ENCODE peak calls at places on chromosomes 16 and 17, in five cellular contexts. Y, W, B, S and D are unnamed samples.

GRCh38 chr17:42950044-42950783 is 14.0 kb downstream of the AARSD1 start:
- DNase-seq in S (no peak), W (no peak), Y (no peak), B (no peak), D (no peak)

GRCh38 chr16:85753559-85753958 is 2.7 kb upstream of the C16orf74 start:
- DNase-seq in W (no peak), S (no peak), B (peak; percentile 77), Y (no peak), D (no peak)

GRCh38 chr16:4519274-4520058 is 19.1 kb downstream of the CDIP1 start:
- DNase-seq in W (no peak), B (no peak), S (no peak), Y (no peak), D (no peak)

GRCh38 chr17:34393401-34393800 is 30.4 kb upstream of the CCL1 start:
- DNase-seq in Y (no peak), W (no peak), B (no peak), S (no peak), D (no peak)

GRCh38 chr17:39763046-39763800 is 25.5 kb downstream of the GRB7 start:
- DNase-seq in S (no peak), Y (no peak), B (no peak), W (no peak), D (no peak)

GRCh38 chr16:83533193-83533592 is 274.6 kb upstream of the HSBP1 start:
- DNase-seq in Y (no peak), W (no peak), B (no peak), S (no peak), D (no peak)

GRCh38 chr16:6828690-6829089 is 504.0 kb upstream of the RBFOX1 start:
- DNase-seq in S (no peak), Y (no peak), W (no peak), B (no peak), D (no peak)

GRCh38 chr17:55570360-55570759 is 59.1 kb upstream of the SMIM36 start:
- DNase-seq in B (no peak), Y (no peak), S (no peak), W (no peak), D (no peak)

GRCh38 chr17:45719335-45720071 is 64.6 kb upstream of the CRHR1 start:
- DNase-seq in S (peak; percentile 41), B (peak; percentile 74), W (peak; percentile 3), Y (no peak), D (no peak)

GRCh38 chr17:59651346-59651745 is 31.7 kb downstream of the CLTC start:
- DNase-seq in W (no peak), Y (no peak), B (no peak), S (no peak), D (no peak)

GRCh38 chr16:49824600-49824999 is 31.3 kb downstream of the ZNF423 start:
- DNase-seq in Y (no peak), S (no peak), W (no peak), B (no peak), D (no peak)

GRCh38 chr16:10619271-10619849 is 39.0 kb upstream of the EMP2 start:
- DNase-seq in Y (peak; percentile 90), W (no peak), S (no peak), B (no peak), D (peak; percentile 58)

GRCh38 chr16:54193656-54194007 is 93.0 kb downstream of the IRX3 start:
- DNase-seq in W (peak; percentile 37), Y (peak; percentile 82), B (peak; percentile 58), S (peak; percentile 58), D (no peak)

GRCh38 chr17:9389116-9389515 is 186.5 kb downstream of the STX8 start:
- DNase-seq in B (peak; percentile 89), Y (no peak), W (peak; percentile 81), S (peak; percentile 4), D (no peak)

GRCh38 chr17:4678448-4679026 is 25.4 kb downstream of the PELP1 start:
- DNase-seq in Y (no peak), S (peak; percentile 39), B (peak; percentile 92), W (no peak), D (no peak)

GRCh38 chr17:79280822-79281572 is 206.4 kb downstream of the ENGASE start:
- DNase-seq in S (no peak), W (no peak), B (no peak), Y (no peak), D (no peak)

GRCh38 chr17:72565006-72565405 is 444.2 kb downstream of the SOX9 start:
- DNase-seq in B (no peak), Y (no peak), W (no peak), S (no peak), D (no peak)

GRCh38 chr17:76107507-76107906 is 3.9 kb upstream of the EXOC7 start:
- DNase-seq in Y (no peak), B (no peak), W (peak; percentile 35), S (peak; percentile 58), D (no peak)

GRCh38 chr17:12519956-12520594 is 145.6 kb upstream of the MYOCD start:
- DNase-seq in B (no peak), S (no peak), W (no peak), Y (no peak), D (no peak)

GRCh38 chr16:49745434-49745833 is 110.5 kb downstream of the ZNF423 start:
- DNase-seq in Y (no peak), W (no peak), S (no peak), B (no peak), D (no peak)

GRCh38 chr16:71807905-71808592 is 585 bp downstream of the AP1G1 start:
- DNase-seq in B (no peak), Y (no peak), S (no peak), W (no peak), D (no peak)

GRCh38 chr17:57948555-57949420 is 6.4 kb downstream of the CUEDC1 start:
- DNase-seq in B (peak; percentile 100), Y (peak; percentile 30), W (peak; percentile 42), S (no peak), D (no peak)

GRCh38 chr17:427327-427726 is 74.7 kb upstream of the RPH3AL start:
- DNase-seq in Y (no peak), S (no peak), B (no peak), W (no peak), D (no peak)

GRCh38 chr17:39327109-39327508 is 74.3 kb downstream of the FBXL20 start:
- DNase-seq in S (no peak), Y (no peak), W (no peak), B (no peak), D (no peak)

GRCh38 chr16:77882359-77882758 is 94.0 kb downstream of the VAT1L start:
- DNase-seq in B (no peak), Y (no peak), W (no peak), S (no peak), D (no peak)

GRCh38 chr17:181213-182163 is at the start of gene DOC2B:
- DNase-seq in Y (peak; percentile 57), W (no peak), B (no peak), S (no peak), D (peak; percentile 71)

DNA sequence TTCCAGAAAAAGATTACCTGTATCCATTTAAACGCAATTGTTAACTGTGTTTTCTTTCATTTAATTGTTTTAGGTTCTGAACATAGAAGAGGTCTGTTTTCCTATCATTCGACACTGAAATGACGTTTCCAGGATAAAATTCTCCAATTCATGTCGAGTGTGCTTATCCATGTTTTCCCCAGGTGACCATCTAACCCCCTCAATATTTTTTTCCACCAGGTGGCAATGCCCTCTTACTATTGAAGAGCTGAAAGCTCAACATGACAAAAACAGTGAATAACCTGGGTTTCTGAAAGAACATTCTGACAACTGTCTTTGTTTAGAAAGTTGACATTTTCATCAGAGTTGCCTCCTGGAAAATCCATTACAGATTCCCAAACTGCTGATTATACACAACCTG is 948.7 kb downstream of the KCNJ2 start:
- DNase-seq in S (no peak), B (no peak), W (peak; percentile 2), Y (no peak), D (no peak)
- TF ChIP-seq CTCF in S (peak; percentile 53), B (peak; percentile 69), W (no peak), Y (no peak), D (no peak)

GRCh38 chr17:50686494-50687199 is 21.1 kb downstream of the ANKRD40 start:
- DNase-seq in S (peak; percentile 98), W (no peak), Y (peak; percentile 83), B (no peak), D (no peak)
- TF ChIP-seq CTCF in S (peak; percentile 10), W (no peak), Y (no peak), B (no peak), D (no peak)

GRCh38 chr17:37674511-37674910 is 31.3 kb upstream of the DDX52 start:
- DNase-seq in B (no peak), Y (no peak), S (peak; percentile 67), W (no peak), D (no peak)
- TF ChIP-seq CTCF in B (no peak), Y (no peak), S (no peak), W (no peak), D (no peak)

GRCh38 chr16:67146523-67147357 is 4.1 kb downstream of the B3GNT9 start:
- DNase-seq in W (no peak), S (no peak), Y (no peak), B (no peak), D (no peak)
- TF ChIP-seq CTCF in W (no peak), S (peak; percentile 59), Y (no peak), B (no peak), D (no peak)

GRCh38 chr16:87951550-87952538 is 610 bp downstream of the BANP start:
- DNase-seq in S (peak; percentile 48), W (peak; percentile 56), Y (peak; percentile 44), B (peak; percentile 31), D (peak; percentile 58)
- TF ChIP-seq CTCF in S (peak; percentile 34), W (no peak), Y (no peak), B (peak; percentile 33), D (peak; percentile 40)

GRCh38 chr16:56667581-56668571 is at the start of gene MT1G:
- DNase-seq in S (peak; percentile 57), Y (peak; percentile 84), B (no peak), W (no peak), D (no peak)
- TF ChIP-seq CTCF in S (peak; percentile 65), Y (no peak), B (no peak), W (no peak), D (no peak)

DNA sequence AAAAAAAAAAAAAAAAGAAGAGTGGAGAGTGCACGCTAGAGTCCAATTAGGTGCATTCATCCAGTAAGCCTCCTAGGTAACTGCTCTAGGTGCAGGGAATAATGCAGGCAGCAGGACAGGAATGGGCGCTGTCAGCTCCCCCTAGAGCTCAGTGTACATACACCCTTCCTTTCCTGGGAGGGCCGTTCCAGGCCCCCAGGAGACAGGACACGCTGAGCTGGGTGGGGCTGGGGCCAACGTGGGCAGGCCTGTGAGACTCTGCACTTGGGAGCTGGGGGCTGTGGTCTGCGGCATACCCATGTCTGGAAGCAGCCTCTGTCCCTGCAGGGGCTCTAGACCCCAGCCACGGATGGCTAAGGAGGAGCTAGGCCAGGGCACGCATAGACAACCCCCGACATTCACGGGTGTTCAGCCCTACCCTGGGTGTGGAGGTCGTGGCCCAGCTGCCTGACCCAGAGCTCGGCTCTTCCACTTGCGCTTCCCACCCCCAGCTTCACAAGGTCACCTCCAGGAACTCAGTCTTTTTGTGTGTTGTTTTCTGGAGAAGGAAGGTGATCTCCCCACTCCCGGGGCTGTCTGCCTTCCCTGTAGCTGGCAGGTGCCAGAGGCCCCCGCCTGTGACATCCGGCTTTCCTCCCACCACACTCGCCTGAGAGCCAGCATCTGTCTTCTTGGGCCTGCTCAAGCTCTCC is 985 bp upstream of the ANTKMT start:
- DNase-seq in S (peak; percentile 66), Y (peak; percentile 51), B (no peak), W (no peak), D (no peak)
- TF ChIP-seq CTCF in S (peak; percentile 62), Y (no peak), B (no peak), W (no peak), D (no peak)